ENCODE peak calls at places on chromosomes 12 and 14, in seven cellular contexts. O is mucosa of descending colon; U is EH; C is LHCN-M2; Y is T follicular helper cell; A is activated CD8-positive, alpha-beta memory T cell treated with anti-CD3 and anti-CD28 coated beads for 4 hours; K is NCI-H1694. X is an unnamed sample.
A peak's percentile ranks its signal among the peaks of the same experiment; 100 is the strongest.

GRCh38 chr12:41968661-41969060 is 176.0 kb downstream of the GXYLT1 start:
- DNase-seq in O (no peak), U (no peak), C (no peak), Y (no peak), A (no peak), K (no peak), X (no peak)

GRCh38 chr12:53532524-53533445 is 25.5 kb upstream of the NPFF start:
- DNase-seq in O (no peak), U (no peak), C (no peak), Y (no peak), A (no peak), K (peak; percentile 70), X (no peak)

GRCh38 chr14:50062438-50063039 is 53.8 kb downstream of the VCPKMT start:
- DNase-seq in O (no peak), U (peak; percentile 86), C (peak; percentile 86), Y (peak; percentile 80), A (peak; percentile 76), K (no peak), X (peak; percentile 95)

GRCh38 chr12:30796508-30796780 is 41.7 kb upstream of the CAPRIN2 start:
- DNase-seq in O (no peak), U (peak; percentile 75), C (peak; percentile 67), Y (no peak), A (no peak), K (no peak), X (no peak)

GRCh38 chr14:29926228-29926627 is 1.4 kb downstream of the PRKD1 start:
- DNase-seq in O (no peak), U (peak; percentile 14), C (no peak), Y (no peak), A (no peak), K (peak; percentile 8), X (no peak)

GRCh38 chr12:112901271-112901670 is 5.5 kb upstream of the OAS1 start:
- DNase-seq in O (peak; percentile 79), U (no peak), C (no peak), Y (no peak), A (no peak), K (no peak), X (no peak)

GRCh38 chr14:101928415-101928841 is 35.9 kb upstream of the DYNC1H1 start:
- DNase-seq in O (no peak), U (no peak), C (no peak), Y (no peak), A (no peak), K (no peak), X (no peak)

GRCh38 chr14:97408503-97408902 is 611.3 kb downstream of the VRK1 start:
- DNase-seq in O (no peak), U (no peak), C (no peak), Y (no peak), A (no peak), K (no peak), X (no peak)

GRCh38 chr14:60647081-60647836 is 2.0 kb downstream of the SIX1 start:
- DNase-seq in O (peak; percentile 48), U (peak; percentile 68), C (peak; percentile 85), Y (no peak), A (no peak), K (no peak), X (no peak)

GRCh38 chr12:89305373-89305772 is 46.9 kb downstream of the DUSP6 start:
- DNase-seq in O (no peak), U (no peak), C (no peak), Y (no peak), A (no peak), K (no peak), X (no peak)

GRCh38 chr12:107967170-107967569 is 161.9 kb upstream of the WSCD2 start:
- DNase-seq in O (no peak), U (no peak), C (peak; percentile 0), Y (no peak), A (no peak), K (no peak), X (no peak)

GRCh38 chr14:54737132-54737711 is 165.4 kb downstream of the GCH1 start:
- DNase-seq in O (no peak), U (peak; percentile 85), C (peak; percentile 56), Y (no peak), A (no peak), K (no peak), X (no peak)

GRCh38 chr14:103846569-103847438 is 571 bp downstream of the PPP1R13B start:
- DNase-seq in O (peak; percentile 64), U (peak; percentile 46), C (no peak), Y (no peak), A (no peak), K (peak; percentile 53), X (no peak)

GRCh38 chr12:43551971-43552559 is at the start of gene ADAMTS20:
- DNase-seq in O (no peak), U (no peak), C (peak; percentile 31), Y (no peak), A (no peak), K (no peak), X (no peak)

GRCh38 chr14:56181666-56182065 is 63.5 kb downstream of the PELI2 start:
- DNase-seq in O (no peak), U (no peak), C (no peak), Y (no peak), A (no peak), K (peak; percentile 21), X (no peak)

GRCh38 chr12:27305673-27306504 is 26.7 kb upstream of the BMAL2 start:
- DNase-seq in O (no peak), U (peak; percentile 57), C (peak; percentile 42), Y (no peak), A (no peak), K (peak; percentile 4), X (no peak)

GRCh38 chr14:73764881-73765280 is 50.7 kb upstream of the PNMA1 start:
- DNase-seq in O (peak; percentile 82), U (peak; percentile 40), C (peak; percentile 99), Y (no peak), A (no peak), K (no peak), X (no peak)

GRCh38 chr14:81423504-81423903 is 23.4 kb upstream of the STON2 start:
- DNase-seq in O (peak; percentile 50), U (no peak), C (peak; percentile 40), Y (no peak), A (no peak), K (no peak), X (no peak)

GRCh38 chr12:83709899-83710298 is 1023.2 kb downstream of the TMTC2 start:
- DNase-seq in O (no peak), U (no peak), C (no peak), Y (no peak), A (no peak), K (no peak), X (no peak)

GRCh38 chr14:61841145-61841544 is 78.9 kb downstream of the SNAPC1 start:
- DNase-seq in O (no peak), U (peak; percentile 37), C (peak; percentile 12), Y (no peak), A (no peak), K (peak; percentile 46), X (no peak)

GRCh38 chr12:27896419-27896990 is 76.0 kb downstream of the PTHLH start:
- DNase-seq in O (no peak), U (no peak), C (no peak), Y (no peak), A (no peak), K (no peak), X (no peak)

GRCh38 chr12:128644664-128645296 is 179.0 kb downstream of the SLC15A4 start:
- DNase-seq in O (peak; percentile 63), U (no peak), C (no peak), Y (no peak), A (no peak), K (no peak), X (no peak)

GRCh38 chr12:64682572-64683277 is 72.4 kb downstream of the RASSF3 start:
- DNase-seq in O (no peak), U (peak; percentile 31), C (no peak), Y (no peak), A (no peak), K (peak; percentile 61), X (no peak)

GRCh38 chr14:50772361-50772760 is 58.6 kb downstream of the NIN start:
- DNase-seq in O (no peak), U (peak; percentile 82), C (peak; percentile 29), Y (no peak), A (no peak), K (no peak), X (no peak)

GRCh38 chr14:67940894-67941455 is 121.4 kb downstream of the RAD51B start:
- DNase-seq in O (no peak), U (peak; percentile 88), C (peak; percentile 87), Y (no peak), A (no peak), K (no peak), X (no peak)

GRCh38 chr12:104303538-104304151 is at the start of gene EID3:
- DNase-seq in O (peak; percentile 92), U (peak; percentile 89), C (peak; percentile 66), Y (peak; percentile 85), A (peak; percentile 73), K (no peak), X (peak; percentile 87)

GRCh38 chr12:30692470-30692869 is 3.2 kb downstream of the IPO8 start:
- DNase-seq in O (no peak), U (peak; percentile 34), C (peak; percentile 39), Y (no peak), A (no peak), K (no peak), X (no peak)

GRCh38 chr12:31362115-31362758 is 36.3 kb upstream of the SINHCAF start:
- DNase-seq in O (no peak), U (no peak), C (no peak), Y (no peak), A (no peak), K (peak; percentile 75), X (no peak)

GRCh38 chr14:54673193-54674121 is 106.5 kb downstream of the SAMD4A start:
- DNase-seq in O (no peak), U (no peak), C (no peak), Y (no peak), A (no peak), K (no peak), X (no peak)

GRCh38 chr14:75182820-75183219 is 6.4 kb upstream of the TMED10 start:
- DNase-seq in O (no peak), U (peak; percentile 92), C (peak; percentile 78), Y (no peak), A (no peak), K (no peak), X (no peak)

GRCh38 chr12:116015525-116015924 is 262.0 kb downstream of the MED13L start:
- DNase-seq in O (no peak), U (peak; percentile 65), C (peak; percentile 70), Y (no peak), A (no peak), K (peak; percentile 57), X (peak; percentile 31)

GRCh38 chr12:94535614-94535932 is 75.9 kb upstream of the CEP83 start:
- DNase-seq in O (no peak), U (no peak), C (no peak), Y (no peak), A (no peak), K (no peak), X (no peak)

GRCh38 chr12:42756841-42757661 is 167.5 kb upstream of the PRICKLE1 start:
- DNase-seq in O (no peak), U (peak; percentile 91), C (peak; percentile 92), Y (no peak), A (no peak), K (no peak), X (no peak)

GRCh38 chr12:131710464-131711457 is at the start of gene SFSWAP:
- DNase-seq in O (peak; percentile 86), U (peak; percentile 75), C (peak; percentile 71), Y (peak; percentile 62), A (peak; percentile 54), K (no peak), X (peak; percentile 63)

GRCh38 chr12:14921218-14921617 is 17.1 kb downstream of the ERP27 start:
- DNase-seq in O (no peak), U (no peak), C (no peak), Y (no peak), A (no peak), K (no peak), X (no peak)

X was measured in T-helper 1 cell.